ENCODE peak calls at places on chromosome X, in ten cellular contexts. One of them, this sample, is unnamed.

GRCh38 chrX:150429577-150429976 is 66.5 kb downstream of the MAMLD1 start:
- DNase-seq in tibial nerve: no peak
- DNase-seq in mesothelial cell of epicardium: no peak
- DNase-seq in PC-9: no peak
- DNase-seq in WTC11: no peak
- DNase-seq in CD4-positive, alpha-beta T cell: no peak
- DNase-seq in RWPE1: no peak
- DNase-seq in H9: no peak
- DNase-seq in mammary epithelial cell: peak; percentile 78
- DNase-seq in fibroblast of villous mesenchyme: peak; percentile 71
- DNase-seq in this sample: peak; percentile 60

GRCh38 chrX:39613997-39614679 is 483.6 kb downstream of the BCOR start:
- DNase-seq in tibial nerve: no peak
- DNase-seq in mesothelial cell of epicardium: no peak
- DNase-seq in PC-9: no peak
- DNase-seq in WTC11: peak; percentile 47
- DNase-seq in CD4-positive, alpha-beta T cell: peak; percentile 12
- DNase-seq in RWPE1: no peak
- DNase-seq in H9: peak; percentile 72
- DNase-seq in mammary epithelial cell: peak; percentile 50
- DNase-seq in fibroblast of villous mesenchyme: no peak
- DNase-seq in this sample: no peak

GRCh38 chrX:41522071-41522470 is 74.9 kb downstream of the NYX start:
- DNase-seq in tibial nerve: no peak
- DNase-seq in mesothelial cell of epicardium: no peak
- DNase-seq in PC-9: no peak
- DNase-seq in WTC11: no peak
- DNase-seq in CD4-positive, alpha-beta T cell: no peak
- DNase-seq in RWPE1: no peak
- DNase-seq in H9: no peak
- DNase-seq in mammary epithelial cell: no peak
- DNase-seq in fibroblast of villous mesenchyme: no peak
- DNase-seq in this sample: no peak

GRCh38 chrX:6021316-6022091 is 207.2 kb downstream of the NLGN4X start:
- DNase-seq in tibial nerve: peak; percentile 35
- DNase-seq in mesothelial cell of epicardium: no peak
- DNase-seq in PC-9: peak; percentile 35
- DNase-seq in WTC11: peak; percentile 50
- DNase-seq in CD4-positive, alpha-beta T cell: no peak
- DNase-seq in RWPE1: no peak
- DNase-seq in H9: peak; percentile 47
- DNase-seq in mammary epithelial cell: peak; percentile 37
- DNase-seq in fibroblast of villous mesenchyme: peak; percentile 34
- DNase-seq in this sample: peak; percentile 53

GRCh38 chrX:37813570-37813969 is 33.7 kb downstream of the CYBB start:
- DNase-seq in tibial nerve: no peak
- DNase-seq in mesothelial cell of epicardium: no peak
- DNase-seq in PC-9: no peak
- DNase-seq in WTC11: no peak
- DNase-seq in CD4-positive, alpha-beta T cell: no peak
- DNase-seq in RWPE1: no peak
- DNase-seq in H9: no peak
- DNase-seq in mammary epithelial cell: no peak
- DNase-seq in fibroblast of villous mesenchyme: no peak
- DNase-seq in this sample: no peak

GRCh38 chrX:153773218-153773611 is 7.6 kb upstream of the SRPK3 start:
- DNase-seq in tibial nerve: no peak
- DNase-seq in mesothelial cell of epicardium: peak; percentile 14
- DNase-seq in PC-9: no peak
- DNase-seq in WTC11: no peak
- DNase-seq in CD4-positive, alpha-beta T cell: no peak
- DNase-seq in RWPE1: no peak
- DNase-seq in H9: no peak
- DNase-seq in mammary epithelial cell: no peak
- DNase-seq in fibroblast of villous mesenchyme: no peak
- DNase-seq in this sample: no peak

GRCh38 chrX:15511563-15511962 is 11.0 kb downstream of the BMX start:
- DNase-seq in tibial nerve: no peak
- DNase-seq in mesothelial cell of epicardium: no peak
- DNase-seq in PC-9: no peak
- DNase-seq in WTC11: no peak
- DNase-seq in CD4-positive, alpha-beta T cell: no peak
- DNase-seq in RWPE1: no peak
- DNase-seq in H9: peak; percentile 32
- DNase-seq in mammary epithelial cell: peak; percentile 82
- DNase-seq in fibroblast of villous mesenchyme: no peak
- DNase-seq in this sample: no peak

GRCh38 chrX:41241962-41242361 is 92.0 kb upstream of the DDX3X start:
- DNase-seq in tibial nerve: no peak
- DNase-seq in mesothelial cell of epicardium: no peak
- DNase-seq in PC-9: no peak
- DNase-seq in WTC11: no peak
- DNase-seq in CD4-positive, alpha-beta T cell: no peak
- DNase-seq in RWPE1: no peak
- DNase-seq in H9: no peak
- DNase-seq in mammary epithelial cell: no peak
- DNase-seq in fibroblast of villous mesenchyme: no peak
- DNase-seq in this sample: no peak

GRCh38 chrX:68498044-68498507 is 775 bp upstream of the YIPF6 start:
- DNase-seq in tibial nerve: no peak
- DNase-seq in mesothelial cell of epicardium: no peak
- DNase-seq in PC-9: no peak
- DNase-seq in WTC11: no peak
- DNase-seq in CD4-positive, alpha-beta T cell: no peak
- DNase-seq in RWPE1: peak; percentile 25
- DNase-seq in H9: no peak
- DNase-seq in mammary epithelial cell: no peak
- DNase-seq in fibroblast of villous mesenchyme: peak; percentile 68
- DNase-seq in this sample: no peak

GRCh38 chrX:130746709-130747347 is 156.2 kb downstream of the ENOX2 start:
- DNase-seq in tibial nerve: no peak
- DNase-seq in mesothelial cell of epicardium: no peak
- DNase-seq in PC-9: no peak
- DNase-seq in WTC11: no peak
- DNase-seq in CD4-positive, alpha-beta T cell: no peak
- DNase-seq in RWPE1: no peak
- DNase-seq in H9: no peak
- DNase-seq in mammary epithelial cell: no peak
- DNase-seq in fibroblast of villous mesenchyme: peak; percentile 25
- DNase-seq in this sample: no peak

GRCh38 chrX:69361286-69361926 is 142.7 kb upstream of the NALF2 start:
- DNase-seq in tibial nerve: no peak
- DNase-seq in mesothelial cell of epicardium: no peak
- DNase-seq in PC-9: no peak
- DNase-seq in WTC11: no peak
- DNase-seq in CD4-positive, alpha-beta T cell: no peak
- DNase-seq in RWPE1: peak; percentile 4
- DNase-seq in H9: no peak
- DNase-seq in mammary epithelial cell: peak; percentile 3
- DNase-seq in fibroblast of villous mesenchyme: no peak
- DNase-seq in this sample: peak; percentile 25

GRCh38 chrX:144681501-144681900 is 565.8 kb upstream of the SPANXN1 start:
- DNase-seq in tibial nerve: no peak
- DNase-seq in mesothelial cell of epicardium: no peak
- DNase-seq in PC-9: no peak
- DNase-seq in WTC11: no peak
- DNase-seq in CD4-positive, alpha-beta T cell: no peak
- DNase-seq in RWPE1: no peak
- DNase-seq in H9: no peak
- DNase-seq in mammary epithelial cell: peak; percentile 69
- DNase-seq in fibroblast of villous mesenchyme: peak; percentile 77
- DNase-seq in this sample: no peak

GRCh38 chrX:3504916-3505315 is 158.5 kb upstream of the MXRA5 start:
- DNase-seq in tibial nerve: no peak
- DNase-seq in mesothelial cell of epicardium: no peak
- DNase-seq in PC-9: no peak
- DNase-seq in WTC11: no peak
- DNase-seq in CD4-positive, alpha-beta T cell: no peak
- DNase-seq in RWPE1: no peak
- DNase-seq in H9: no peak
- DNase-seq in mammary epithelial cell: no peak
- DNase-seq in fibroblast of villous mesenchyme: no peak
- DNase-seq in this sample: no peak

GRCh38 chrX:118459494-118459893 is 36.1 kb upstream of the DOCK11 start:
- DNase-seq in tibial nerve: peak; percentile 9
- DNase-seq in mesothelial cell of epicardium: no peak
- DNase-seq in PC-9: peak; percentile 19
- DNase-seq in WTC11: no peak
- DNase-seq in CD4-positive, alpha-beta T cell: no peak
- DNase-seq in RWPE1: peak; percentile 23
- DNase-seq in H9: no peak
- DNase-seq in mammary epithelial cell: peak; percentile 12
- DNase-seq in fibroblast of villous mesenchyme: peak; percentile 48
- DNase-seq in this sample: peak; percentile 9

GRCh38 chrX:41014776-41015175 is 70.5 kb upstream of the USP9X start:
- DNase-seq in tibial nerve: no peak
- DNase-seq in mesothelial cell of epicardium: no peak
- DNase-seq in PC-9: no peak
- DNase-seq in WTC11: no peak
- DNase-seq in CD4-positive, alpha-beta T cell: no peak
- DNase-seq in RWPE1: peak; percentile 35
- DNase-seq in H9: no peak
- DNase-seq in mammary epithelial cell: peak; percentile 88
- DNase-seq in fibroblast of villous mesenchyme: peak; percentile 15
- DNase-seq in this sample: no peak

GRCh38 chrX:140190441-140191108 is 225.3 kb upstream of the CXorf66 start:
- DNase-seq in tibial nerve: no peak
- DNase-seq in mesothelial cell of epicardium: no peak
- DNase-seq in PC-9: no peak
- DNase-seq in WTC11: no peak
- DNase-seq in CD4-positive, alpha-beta T cell: no peak
- DNase-seq in RWPE1: no peak
- DNase-seq in H9: no peak
- DNase-seq in mammary epithelial cell: no peak
- DNase-seq in fibroblast of villous mesenchyme: no peak
- DNase-seq in this sample: no peak

GRCh38 chrX:38494239-38494823 is 67.0 kb upstream of the TSPAN7 start:
- DNase-seq in tibial nerve: no peak
- DNase-seq in mesothelial cell of epicardium: no peak
- DNase-seq in PC-9: no peak
- DNase-seq in WTC11: no peak
- DNase-seq in CD4-positive, alpha-beta T cell: no peak
- DNase-seq in RWPE1: no peak
- DNase-seq in H9: no peak
- DNase-seq in mammary epithelial cell: no peak
- DNase-seq in fibroblast of villous mesenchyme: no peak
- DNase-seq in this sample: no peak

GRCh38 chrX:41491267-41492004 is 44.3 kb downstream of the NYX start:
- DNase-seq in tibial nerve: no peak
- DNase-seq in mesothelial cell of epicardium: no peak
- DNase-seq in PC-9: peak; percentile 24
- DNase-seq in WTC11: no peak
- DNase-seq in CD4-positive, alpha-beta T cell: no peak
- DNase-seq in RWPE1: peak; percentile 55
- DNase-seq in H9: peak; percentile 61
- DNase-seq in mammary epithelial cell: peak; percentile 90
- DNase-seq in fibroblast of villous mesenchyme: peak; percentile 96
- DNase-seq in this sample: peak; percentile 86

GRCh38 chrX:138638996-138639395 is 72.5 kb downstream of the FGF13 start:
- DNase-seq in tibial nerve: no peak
- DNase-seq in mesothelial cell of epicardium: no peak
- DNase-seq in PC-9: no peak
- DNase-seq in WTC11: no peak
- DNase-seq in CD4-positive, alpha-beta T cell: no peak
- DNase-seq in RWPE1: no peak
- DNase-seq in H9: no peak
- DNase-seq in mammary epithelial cell: no peak
- DNase-seq in fibroblast of villous mesenchyme: no peak
- DNase-seq in this sample: no peak

GRCh38 chrX:71650333-71650969 is 16.9 kb upstream of the LOC101059915 start:
- DNase-seq in tibial nerve: no peak
- DNase-seq in mesothelial cell of epicardium: no peak
- DNase-seq in PC-9: no peak
- DNase-seq in WTC11: no peak
- DNase-seq in CD4-positive, alpha-beta T cell: no peak
- DNase-seq in RWPE1: no peak
- DNase-seq in H9: no peak
- DNase-seq in mammary epithelial cell: no peak
- DNase-seq in fibroblast of villous mesenchyme: no peak
- DNase-seq in this sample: no peak
- TF ChIP-seq CTCF in tibial nerve: no peak
- TF ChIP-seq CTCF in mesothelial cell of epicardium: no peak
- TF ChIP-seq CTCF in PC-9: no peak
- TF ChIP-seq CTCF in WTC11: no peak
- TF ChIP-seq CTCF in CD4-positive, alpha-beta T cell: no peak
- TF ChIP-seq CTCF in RWPE1: no peak
- TF ChIP-seq CTCF in H9: no peak
- TF ChIP-seq CTCF in mammary epithelial cell: peak; percentile 14
- TF ChIP-seq CTCF in fibroblast of villous mesenchyme: no peak
- TF ChIP-seq CTCF in this sample: no peak

GRCh38 chrX:84186603-84187358 is 1.2 kb downstream of the RPS6KA6 start:
- DNase-seq in tibial nerve: peak; percentile 4
- DNase-seq in mesothelial cell of epicardium: no peak
- DNase-seq in PC-9: peak; percentile 3
- DNase-seq in WTC11: peak; percentile 8
- DNase-seq in CD4-positive, alpha-beta T cell: no peak
- DNase-seq in RWPE1: no peak
- DNase-seq in H9: peak; percentile 43
- DNase-seq in mammary epithelial cell: peak; percentile 12
- DNase-seq in fibroblast of villous mesenchyme: no peak
- DNase-seq in this sample: peak; percentile 23
- TF ChIP-seq CTCF in tibial nerve: no peak
- TF ChIP-seq CTCF in mesothelial cell of epicardium: no peak
- TF ChIP-seq CTCF in PC-9: peak; percentile 17
- TF ChIP-seq CTCF in WTC11: no peak
- TF ChIP-seq CTCF in CD4-positive, alpha-beta T cell: no peak
- TF ChIP-seq CTCF in RWPE1: no peak
- TF ChIP-seq CTCF in H9: no peak
- TF ChIP-seq CTCF in mammary epithelial cell: peak; percentile 25
- TF ChIP-seq CTCF in fibroblast of villous mesenchyme: no peak
- TF ChIP-seq CTCF in this sample: no peak

GRCh38 chrX:13923845-13924244 is 105.8 kb downstream of the GEMIN8 start:
- DNase-seq in tibial nerve: no peak
- DNase-seq in mesothelial cell of epicardium: no peak
- DNase-seq in PC-9: no peak
- DNase-seq in WTC11: no peak
- DNase-seq in CD4-positive, alpha-beta T cell: no peak
- DNase-seq in RWPE1: peak; percentile 26
- DNase-seq in H9: no peak
- DNase-seq in mammary epithelial cell: peak; percentile 78
- DNase-seq in fibroblast of villous mesenchyme: no peak
- DNase-seq in this sample: no peak
- TF ChIP-seq CTCF in tibial nerve: no peak
- TF ChIP-seq CTCF in mesothelial cell of epicardium: no peak
- TF ChIP-seq CTCF in PC-9: no peak
- TF ChIP-seq CTCF in WTC11: no peak
- TF ChIP-seq CTCF in CD4-positive, alpha-beta T cell: no peak
- TF ChIP-seq CTCF in RWPE1: no peak
- TF ChIP-seq CTCF in H9: no peak
- TF ChIP-seq CTCF in mammary epithelial cell: peak; percentile 60
- TF ChIP-seq CTCF in fibroblast of villous mesenchyme: no peak
- TF ChIP-seq CTCF in this sample: no peak

DNA sequence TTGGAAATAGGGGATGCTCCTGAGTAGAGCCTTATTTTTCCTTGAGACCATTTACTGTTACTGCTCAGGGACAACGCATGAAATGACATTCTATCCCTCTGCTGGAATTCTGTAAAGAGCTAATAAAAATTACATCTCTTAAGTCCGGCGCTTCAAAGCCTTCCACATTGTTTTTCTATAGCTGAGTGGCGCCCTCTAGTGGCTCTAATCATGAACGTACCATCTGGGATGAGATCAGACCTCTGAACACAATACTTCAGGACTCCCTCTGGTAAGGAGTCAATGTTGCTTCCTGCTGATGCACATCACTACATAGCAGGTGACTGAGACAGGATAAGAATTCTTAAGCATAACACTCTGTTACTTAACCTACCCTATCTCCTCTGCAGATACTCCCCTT is 6.0 kb downstream of the HMGN5 start:
- DNase-seq in tibial nerve: peak; percentile 66
- DNase-seq in mesothelial cell of epicardium: no peak
- DNase-seq in PC-9: peak; percentile 31
- DNase-seq in WTC11: peak; percentile 45
- DNase-seq in CD4-positive, alpha-beta T cell: peak; percentile 40
- DNase-seq in RWPE1: no peak
- DNase-seq in H9: peak; percentile 45
- DNase-seq in mammary epithelial cell: peak; percentile 33
- DNase-seq in fibroblast of villous mesenchyme: peak; percentile 58
- DNase-seq in this sample: peak; percentile 65
- TF ChIP-seq CTCF in tibial nerve: peak; percentile 42
- TF ChIP-seq CTCF in mesothelial cell of epicardium: peak; percentile 68
- TF ChIP-seq CTCF in PC-9: peak; percentile 69
- TF ChIP-seq CTCF in WTC11: peak; percentile 59
- TF ChIP-seq CTCF in CD4-positive, alpha-beta T cell: peak; percentile 64
- TF ChIP-seq CTCF in RWPE1: peak; percentile 28
- TF ChIP-seq CTCF in H9: peak; percentile 73
- TF ChIP-seq CTCF in mammary epithelial cell: peak; percentile 68
- TF ChIP-seq CTCF in fibroblast of villous mesenchyme: peak; percentile 65
- TF ChIP-seq CTCF in this sample: peak; percentile 40